ENCODE peak calls at places on chromosomes 5 and 9, in nine cellular contexts. C is WERI-Rb-1; Z is HCEC 1CT; B is effector memory CD4-positive, alpha-beta T cell; S is epithelial cell of prostate; K is pancreas; M is AG08396; J is mesothelial cell of epicardium; U is AG08395. E is an unnamed sample.

GRCh38 chr5:180090769-180091546 is 19.4 kb upstream of the RNF130 start:
- DNase-seq in S (no peak), U (peak), K (peak), C (peak), M (no peak), B (no peak), J (no peak), Z (peak), E (peak)

GRCh38 chr5:26761040-26761439 is 277.3 kb downstream of the CDH9 start:
- DNase-seq in K (no peak), C (peak), B (no peak), Z (no peak), M (no peak), U (no peak), S (no peak), J (no peak), E (no peak)

GRCh38 chr9:129414377-129415021 is 206.4 kb downstream of the C9orf50 start:
- DNase-seq in C (peak), B (peak), Z (peak), K (peak), S (no peak), J (no peak), U (peak), M (peak), E (peak)

GRCh38 chr9:33393581-33393980 is 8.8 kb downstream of the AQP7 start:
- DNase-seq in U (no peak), M (no peak), C (no peak), J (no peak), B (no peak), Z (no peak), S (no peak), K (no peak), E (no peak)

GRCh38 chr9:127172066-127172707 is 49.8 kb upstream of the ANGPTL2 start:
- DNase-seq in J (no peak), M (peak), Z (no peak), K (no peak), C (no peak), B (no peak), S (no peak), U (no peak), E (no peak)

GRCh38 chr5:57777174-57777581 is 294.6 kb upstream of the ACTBL2 start:
- DNase-seq in M (no peak), B (no peak), K (no peak), J (no peak), C (no peak), Z (no peak), S (no peak), U (no peak), E (no peak)

GRCh38 chr9:111197251-111197650 is 132.8 kb downstream of the OR2K2 start:
- DNase-seq in K (no peak), Z (no peak), J (no peak), U (no peak), B (no peak), M (no peak), C (no peak), S (no peak), E (no peak)

GRCh38 chr9:27540537-27540936 is 10.9 kb upstream of the MOB3B start:
- DNase-seq in K (no peak), B (no peak), Z (peak), C (no peak), M (no peak), S (no peak), U (no peak), J (no peak), E (no peak)

GRCh38 chr5:33036128-33036527 is 325.0 kb downstream of the NPR3 start:
- DNase-seq in S (no peak), B (no peak), K (no peak), C (no peak), J (no peak), U (no peak), M (no peak), Z (no peak), E (no peak)

GRCh38 chr5:65895891-65896290 is 30.5 kb upstream of the ERBIN start:
- DNase-seq in C (no peak), M (no peak), Z (no peak), K (no peak), J (no peak), S (no peak), B (no peak), U (no peak), E (no peak)

GRCh38 chr5:146103594-146103993 is 1.8 kb downstream of the PLAC8L1 start:
- DNase-seq in U (no peak), S (no peak), B (no peak), C (no peak), Z (no peak), M (no peak), K (no peak), J (no peak), E (no peak)

GRCh38 chr5:27450607-27451006 is 412.2 kb upstream of the CDH9 start:
- DNase-seq in K (no peak), S (no peak), B (no peak), C (no peak), U (no peak), M (no peak), J (no peak), Z (peak), E (no peak)

GRCh38 chr9:124652994-124653393 is 118.1 kb downstream of the NR6A1 start:
- DNase-seq in U (no peak), C (no peak), M (no peak), J (no peak), K (no peak), S (no peak), Z (no peak), B (no peak), E (no peak)

GRCh38 chr5:59042683-59043082 is 459.8 kb downstream of the RAB3C start:
- DNase-seq in J (no peak), U (peak), Z (peak), M (peak), S (no peak), K (no peak), B (no peak), C (no peak), E (no peak)

GRCh38 chr9:137666950-137667670 is 48.3 kb downstream of the EHMT1 start:
- DNase-seq in Z (no peak), C (no peak), K (no peak), J (no peak), S (no peak), U (no peak), B (no peak), M (no peak), E (peak)

GRCh38 chr5:146390469-146390868 is 51.8 kb downstream of the POU4F3 start:
- DNase-seq in M (no peak), B (no peak), K (no peak), J (no peak), Z (no peak), C (no peak), U (no peak), S (no peak), E (peak)

GRCh38 chr9:79975471-79976316 is 403.9 kb downstream of the TLE4 start:
- DNase-seq in C (peak), J (no peak), M (no peak), U (no peak), B (no peak), Z (no peak), K (no peak), S (no peak), E (peak)